ENCODE peak calls at places on chromosomes 5 and 9, in nine cellular contexts. R is thoracic aorta, O is endodermal cell, W is left lung, A is cardiac muscle cell, C is tibial artery, N is neural progenitor cell, I is sigmoid colon, H is ovary. F is an unnamed sample.
A peak's percentile ranks its signal among the peaks of the same experiment; 100 is the strongest.

GRCh38 chr5:177553671-177554429 is 513 bp downstream of the FAM193B start:
- DNase-seq in H (peak; percentile 46), C (no peak), N (peak; percentile 49), O (peak; percentile 73), I (peak; percentile 75), W (peak; percentile 90), A (peak; percentile 51), R (no peak), F (peak; percentile 63)

GRCh38 chr9:134399435-134400056 is 73.3 kb downstream of the RXRA start:
- DNase-seq in O (peak; percentile 80), W (no peak), I (no peak), R (no peak), C (no peak), N (no peak), A (no peak), H (no peak), F (no peak)

GRCh38 chr5:58348996-58349728 is 110.7 kb downstream of the PLK2 start:
- DNase-seq in W (no peak), C (no peak), I (no peak), A (no peak), H (no peak), R (no peak), O (no peak), N (no peak), F (no peak)

GRCh38 chr9:32427111-32427873 is 42.8 kb downstream of the ACO1 start:
- DNase-seq in O (no peak), R (no peak), C (no peak), H (no peak), N (no peak), A (no peak), I (no peak), W (no peak), F (peak; percentile 28)

GRCh38 chr9:134787601-134788531 is 92.7 kb upstream of the FCN2 start:
- DNase-seq in C (no peak), R (no peak), A (no peak), N (no peak), H (no peak), W (no peak), O (no peak), I (no peak), F (no peak)

GRCh38 chr9:130970052-130970451 is 31.0 kb upstream of the FIBCD1 start:
- DNase-seq in O (no peak), N (no peak), H (no peak), W (no peak), C (no peak), I (no peak), A (no peak), R (no peak), F (no peak)

GRCh38 chr9:116274293-116274692 is 120.7 kb downstream of the PAPPA start:
- DNase-seq in I (no peak), A (no peak), O (no peak), R (no peak), N (no peak), H (no peak), C (no peak), W (no peak), F (no peak)

GRCh38 chr9:20659474-20659962 is 24.5 kb upstream of the FOCAD start:
- DNase-seq in R (no peak), N (no peak), W (no peak), H (no peak), A (no peak), C (no peak), I (no peak), O (no peak), F (no peak)

GRCh38 chr5:56468278-56468677 is 235.1 kb upstream of the ANKRD55 start:
- DNase-seq in A (no peak), H (no peak), R (no peak), I (no peak), O (no peak), N (no peak), W (no peak), C (no peak), F (no peak)

GRCh38 chr5:142618125-142618524 is 67.8 kb downstream of the FGF1 start:
- DNase-seq in I (no peak), C (no peak), R (no peak), W (no peak), A (no peak), H (no peak), O (no peak), N (no peak), F (no peak)

GRCh38 chr9:26166537-26166936 is 488.3 kb upstream of the TUSC1 start:
- DNase-seq in I (no peak), R (no peak), W (no peak), A (no peak), H (no peak), C (no peak), N (no peak), O (no peak), F (no peak)

GRCh38 chr5:130545291-130545690 is 619.8 kb downstream of the HINT1 start:
- DNase-seq in A (no peak), O (no peak), H (no peak), C (no peak), N (no peak), R (no peak), I (no peak), W (no peak), F (no peak)

GRCh38 chr5:10530601-10531320 is 33.1 kb upstream of the ANKRD33B start:
- DNase-seq in R (no peak), W (no peak), C (no peak), A (no peak), N (no peak), I (no peak), O (no peak), H (no peak), F (no peak)

DNA sequence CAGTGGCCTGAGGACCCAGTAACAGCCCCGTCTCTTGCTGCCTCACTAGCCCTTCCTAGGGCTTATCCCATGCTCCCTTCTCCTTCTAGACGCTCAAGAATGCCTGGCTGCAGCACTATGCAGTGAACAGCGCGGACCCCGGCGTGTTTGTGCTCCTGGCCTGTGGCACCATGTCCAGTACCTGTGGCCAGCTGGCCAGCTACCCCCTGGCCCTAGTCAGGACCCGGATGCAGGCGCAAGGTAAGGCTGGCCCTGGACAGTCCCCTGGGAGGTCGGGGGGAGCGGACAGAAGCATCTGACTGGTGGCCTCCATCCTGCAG is 20.6 kb downstream of the PTGES2 start:
- DNase-seq in O (no peak), W (peak; percentile 75), H (no peak), I (peak; percentile 60), R (no peak), A (no peak), N (no peak), C (no peak), F (no peak)
- H3K27ac ChIP-seq in O (no peak overlapping the region), W (no peak overlapping the region), H (peak overlapping the region; percentile 39), I (no peak overlapping the region), R (no peak overlapping the region), A (no peak overlapping the region), N (no peak overlapping the region), C (no peak overlapping the region), F (no peak overlapping the region)

DNA sequence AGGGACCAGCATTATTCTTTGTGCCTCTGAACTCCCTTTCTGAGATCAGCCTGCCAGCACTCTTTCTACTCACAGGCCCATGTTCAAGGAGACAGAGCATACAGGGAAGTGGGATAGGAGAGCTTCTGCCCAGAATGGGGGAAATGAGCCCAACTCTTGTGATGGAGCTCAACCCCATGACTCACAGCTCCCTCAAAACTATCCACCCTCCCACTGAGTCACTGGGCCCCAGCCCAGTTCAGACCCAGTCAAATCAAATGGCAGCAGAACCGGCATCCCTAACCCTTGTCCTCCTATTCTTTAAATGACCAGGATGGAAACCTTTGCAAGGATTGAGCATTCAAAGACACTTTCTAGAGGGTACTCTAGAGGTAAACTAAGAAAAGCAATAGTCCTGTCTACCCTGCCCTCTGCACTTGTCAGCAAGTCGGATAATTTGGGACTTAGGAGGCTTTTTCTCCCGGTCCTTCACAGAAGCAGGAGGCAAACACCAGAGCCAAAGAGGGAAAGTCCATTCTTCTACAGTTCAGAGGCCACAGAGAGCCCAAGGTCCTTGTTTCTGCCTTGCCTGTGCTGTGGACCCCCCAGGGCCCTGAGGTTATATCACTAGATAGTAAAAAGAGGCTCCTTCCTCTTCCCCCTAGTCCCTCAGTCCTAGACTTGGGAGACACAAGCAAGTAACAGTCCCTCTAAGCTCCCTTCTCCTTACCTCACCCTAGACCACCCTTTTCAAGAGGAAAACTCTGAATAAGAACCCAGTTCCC is 3.2 kb downstream of the ATOSB start:
- DNase-seq in I (no peak), H (no peak), N (no peak), W (no peak), R (peak; percentile 72), O (no peak), C (peak; percentile 84), A (no peak), F (peak; percentile 40)
- H3K4me1 ChIP-seq in I (peaks cover 70% of the 10 kb centered on the region), H (peaks cover 19% of the 10 kb centered on the region), N (peaks cover 23% of the 10 kb centered on the region), W (peaks cover 41% of the 10 kb centered on the region), R (peaks cover 41% of the 10 kb centered on the region), O (peaks cover 12% of the 10 kb centered on the region), C (peaks cover 71% of the 10 kb centered on the region), A (peaks cover 38% of the 10 kb centered on the region), F (peaks cover 37% of the 10 kb centered on the region)

DNA sequence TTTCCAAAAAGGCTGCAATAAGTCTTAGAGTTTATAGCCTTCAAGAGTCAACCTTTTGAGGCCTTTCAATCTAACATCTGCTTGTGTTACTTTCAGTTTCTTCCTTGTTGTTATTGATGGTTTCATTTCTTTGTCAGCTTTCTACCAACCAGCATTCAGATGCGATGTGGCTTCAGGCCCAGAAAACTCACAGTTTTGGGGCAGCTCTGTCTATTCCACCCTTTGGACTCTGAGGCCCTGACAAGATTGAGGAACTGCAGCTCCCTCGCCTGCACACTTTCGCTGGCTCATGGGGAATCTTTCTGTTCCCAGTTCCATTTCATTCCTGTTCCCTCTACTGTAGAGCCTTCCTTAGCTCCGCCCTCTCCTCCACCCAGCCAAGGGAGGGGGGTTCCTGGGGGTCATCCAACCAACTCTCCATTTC is 13.3 kb upstream of the WHRN start:
- DNase-seq in R (no peak), C (no peak), W (peak; percentile 20), A (no peak), I (no peak), N (no peak), H (no peak), O (peak; percentile 41), F (no peak)
- TF ChIP-seq CTCF in R (no peak), C (no peak), W (no peak), A (no peak), I (no peak), N (no peak), H (no peak), O (no peak), F (no peak)

GRCh38 chr5:1140818-1141189 is 28.9 kb upstream of the SLC12A7 start:
- DNase-seq in H (no peak), N (no peak), R (no peak), W (no peak), C (no peak), I (no peak), O (no peak), A (no peak), F (no peak)

GRCh38 chr5:1140188-1140817 is 28.4 kb upstream of the SLC12A7 start:
- DNase-seq in N (peak; percentile 56), I (peak; percentile 88), C (peak; percentile 62), A (peak; percentile 74), W (peak; percentile 88), H (peak; percentile 53), R (no peak), O (peak; percentile 71), F (peak; percentile 89)

GRCh38 chr5:1139366-1139765 is 27.5 kb upstream of the SLC12A7 start:
- DNase-seq in R (no peak), H (no peak), W (peak; percentile 76), I (no peak), O (no peak), N (no peak), A (no peak), C (no peak), F (no peak)

GRCh38 chr5:1138445-1139207 is 26.8 kb upstream of the SLC12A7 start:
- DNase-seq in H (no peak), N (no peak), O (no peak), W (no peak), I (no peak), A (no peak), C (no peak), R (no peak), F (no peak)

GRCh38 chr5:1139806-1140187 is 27.9 kb upstream of the SLC12A7 start:
- DNase-seq in I (no peak), N (no peak), O (no peak), C (no peak), W (no peak), H (no peak), R (no peak), A (no peak), F (no peak)
- H3K27ac ChIP-seq in I (no peak overlapping the region), N (no peak overlapping the region), O (no peak overlapping the region), C (no peak overlapping the region), W (no peak overlapping the region), H (no peak overlapping the region), R (no peak overlapping the region), A (no peak overlapping the region), F (no peak overlapping the region)

F was measured in transverse colon.